ENCODE peak calls at places on chromosomes 1 and 21, in six cellular contexts. H is GM23248, I is PC-9, G is GM23338, Q is SK-N-SH, S is PC-3. U is an unnamed sample. For H3K9me2 and H3K27me3, the result is how much of the 10 kb centered on the place peaks cover.

GRCh38 chr1:59199734-59200376 is 97.0 kb upstream of the FGGY start:
- DNase-seq in H (no peak), I (no peak), G (no peak), Q (no peak), S (no peak), U (no peak)

GRCh38 chr1:31793586-31794285 is 22.1 kb downstream of the SPOCD1 start:
- DNase-seq in H (no peak), I (no peak), G (no peak), Q (no peak), S (no peak), U (no peak)

GRCh38 chr1:206687915-206688442 is 3.3 kb downstream of the MAPKAPK2 start:
- DNase-seq in H (peak), I (no peak), G (peak), Q (no peak), S (no peak), U (no peak)

GRCh38 chr1:226520640-226521355 is 27.8 kb upstream of the STUM start:
- DNase-seq in H (no peak), I (no peak), G (peak), Q (no peak), S (no peak), U (peak)

GRCh38 chr1:226394461-226394860 is 13.4 kb downstream of the PARP1 start:
- DNase-seq in H (no peak), I (no peak), G (no peak), Q (no peak), S (no peak), U (no peak)

GRCh38 chr21:39048574-39048973 is 134.7 kb downstream of the PSMG1 start:
- DNase-seq in H (peak), I (peak), G (no peak), Q (no peak), S (peak), U (peak)

GRCh38 chr1:188386666-188387065 is 1557.9 kb downstream of the PLA2G4A start:
- DNase-seq in H (no peak), I (no peak), G (no peak), Q (peak), S (no peak), U (no peak)

GRCh38 chr1:2466270-2466665 is 9.8 kb upstream of the PLCH2 start:
- DNase-seq in H (no peak), I (no peak), G (no peak), Q (no peak), S (no peak), U (no peak)

GRCh38 chr1:63199666-63200065 is 122.7 kb upstream of the FOXD3 start:
- DNase-seq in H (no peak), I (no peak), G (peak), Q (peak), S (no peak), U (no peak)

GRCh38 chr21:34701726-34702125 is 32.9 kb downstream of the CLIC6 start:
- DNase-seq in H (peak), I (no peak), G (no peak), Q (no peak), S (no peak), U (no peak)

GRCh38 chr21:34613679-34614442 is 1.1 kb downstream of the RCAN1 start:
- DNase-seq in H (peak), I (no peak), G (no peak), Q (peak), S (peak), U (no peak)

GRCh38 chr1:156220226-156220625 is 7.4 kb downstream of the PMF1 start:
- DNase-seq in H (no peak), I (no peak), G (no peak), Q (no peak), S (no peak), U (no peak)

GRCh38 chr1:245113649-245114048 is 41.1 kb upstream of the KIF26B start:
- DNase-seq in H (no peak), I (no peak), G (no peak), Q (no peak), S (no peak), U (no peak)

GRCh38 chr1:245118806-245119205 is 36.0 kb upstream of the KIF26B start:
- DNase-seq in H (no peak), I (no peak), G (no peak), Q (no peak), S (no peak), U (no peak)

GRCh38 chr1:245116131-245116530 is 38.7 kb upstream of the KIF26B start:
- DNase-seq in H (no peak), I (no peak), G (no peak), Q (no peak), S (no peak), U (no peak)

GRCh38 chr1:245118066-245118465 is 36.7 kb upstream of the KIF26B start:
- DNase-seq in H (no peak), I (no peak), G (no peak), Q (no peak), S (no peak), U (no peak)

DNA sequence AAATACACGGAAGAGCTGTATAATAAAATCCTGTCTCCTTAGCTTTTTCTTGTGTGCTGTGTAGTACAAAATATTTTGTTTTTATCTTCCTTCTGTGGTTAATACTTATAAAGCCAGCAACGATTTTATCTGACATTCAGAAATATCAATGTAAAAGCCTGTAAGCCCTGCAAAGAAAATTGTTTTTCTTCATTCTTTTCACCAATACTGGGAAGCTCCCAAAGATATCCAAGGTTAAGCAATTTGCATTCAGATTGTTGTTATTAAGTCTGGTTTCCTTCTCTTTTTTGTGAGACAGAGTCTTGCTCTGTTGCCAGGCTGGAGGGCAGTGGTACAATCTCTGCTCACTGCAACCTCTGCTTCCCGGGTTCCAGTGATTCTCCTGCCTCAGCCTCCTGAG is 38.0 kb upstream of the KIF26B start:
- DNase-seq in H (no peak), I (no peak), G (no peak), Q (no peak), S (no peak), U (no peak)
- H3K9me2 ChIP-seq in H (under half), I (under half), G (under half), Q (under half), S (under half), U (under half)

DNA sequence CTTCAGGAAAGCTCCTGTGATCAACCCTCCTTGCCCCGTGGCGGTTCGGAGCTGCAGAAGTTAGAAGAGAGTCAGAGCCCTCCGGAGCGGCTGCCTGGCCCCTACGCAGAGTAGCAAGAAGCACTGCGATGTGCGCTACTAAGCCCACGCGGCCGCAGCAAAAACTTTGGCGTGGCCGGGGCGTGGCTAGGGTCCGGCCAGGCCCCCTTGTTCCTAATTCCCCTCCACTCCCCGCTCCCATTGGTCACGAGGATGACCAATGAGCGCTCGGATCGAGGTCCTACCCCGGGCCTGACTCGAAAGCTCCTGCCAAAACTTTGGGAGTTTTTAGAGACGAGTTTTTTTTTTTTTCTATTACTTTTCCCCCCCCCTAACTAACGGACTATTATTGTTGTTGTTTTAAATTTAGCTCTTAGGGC is at the start of gene HLX:
- DNase-seq in H (peak), I (peak), G (peak), Q (peak), S (peak), U (no peak)
- H3K27me3 ChIP-seq in H (under half), I (under half), G (half or more), Q (under half), S (under half), U (under half)

DNA sequence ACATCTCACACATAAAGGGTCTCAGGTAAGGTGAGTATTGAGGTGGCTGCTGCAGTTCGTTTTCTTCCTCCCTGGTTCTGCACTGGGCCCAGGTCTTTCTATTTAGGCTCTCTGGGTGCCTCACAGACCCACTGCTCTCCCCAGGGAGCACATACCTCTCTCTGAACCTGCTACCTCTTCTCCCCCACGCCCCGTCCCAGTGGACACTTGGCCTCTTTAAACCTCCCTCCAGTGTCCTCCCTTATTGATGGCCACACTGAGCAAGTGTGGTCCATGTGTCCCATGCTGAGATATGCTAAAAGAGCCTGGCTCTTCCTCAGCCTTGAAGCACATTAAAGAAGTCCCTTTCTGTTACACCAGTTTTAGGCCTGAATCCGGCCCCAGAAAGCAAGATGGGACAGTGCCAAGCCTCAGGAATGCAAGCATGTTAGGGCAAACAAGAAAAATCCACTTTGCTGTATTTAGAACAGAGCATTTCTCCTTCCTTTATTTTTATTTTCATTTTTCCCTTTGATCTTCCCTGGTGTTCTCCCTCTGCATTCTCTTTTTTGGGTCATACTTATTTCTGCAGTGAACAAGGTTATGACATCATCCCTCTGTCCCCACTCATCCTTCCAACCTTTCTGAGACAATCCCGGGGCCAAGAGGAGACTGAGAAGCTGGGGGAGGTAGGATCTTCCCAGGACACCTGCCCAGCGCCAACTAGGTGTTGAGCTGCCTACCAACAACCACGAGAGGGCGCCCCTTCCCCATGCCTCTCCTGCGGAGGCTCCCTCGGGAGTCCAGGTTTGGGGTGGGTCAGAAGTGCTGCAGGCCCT is 5.0 kb upstream of the CHI3L2 start:
- DNase-seq in H (peak), I (peak), G (peak), Q (peak), S (peak), U (peak)
- H2AFZ ChIP-seq in H (no peak), I (no peak), G (peak), Q (peak), S (peak), U (peak)

GRCh38 chr1:11383553-11384169 is 95.3 kb upstream of the DISP3 start:
- DNase-seq in H (no peak), I (no peak), G (no peak), Q (no peak), S (no peak), U (no peak)

GRCh38 chr1:11380500-11380899 is 98.5 kb upstream of the DISP3 start:
- DNase-seq in H (no peak), I (no peak), G (no peak), Q (no peak), S (no peak), U (no peak)

GRCh38 chr1:11388617-11389016 is 90.3 kb upstream of the DISP3 start:
- DNase-seq in H (no peak), I (no peak), G (peak), Q (no peak), S (no peak), U (no peak)

GRCh38 chr1:11387829-11388228 is 91.1 kb upstream of the DISP3 start:
- DNase-seq in H (no peak), I (no peak), G (no peak), Q (no peak), S (no peak), U (no peak)

DNA sequence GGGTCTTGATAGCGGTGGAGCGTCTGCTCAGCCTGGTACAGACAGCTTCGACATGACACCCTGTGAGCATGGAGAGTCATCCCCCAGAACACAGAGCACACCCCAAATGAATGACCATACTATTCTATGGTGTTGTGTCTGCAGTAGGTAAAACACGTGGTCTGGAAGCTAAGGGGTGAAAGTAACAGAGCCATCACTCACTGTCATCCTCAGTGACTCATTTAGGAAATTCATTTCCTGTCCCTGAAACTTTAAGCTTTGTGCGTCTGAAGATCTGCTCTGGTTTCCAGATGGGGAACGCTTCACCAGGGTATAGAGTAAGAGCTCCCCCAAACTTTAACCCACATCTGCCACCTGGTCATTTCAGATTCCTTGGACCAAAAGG is 94.8 kb upstream of the DISP3 start:
- DNase-seq in H (no peak), I (no peak), G (no peak), Q (no peak), S (peak), U (no peak)
- H3K9me2 ChIP-seq in H (under half), I (under half), G (under half), Q (under half), S (under half), U (under half)

U was measured in Karpas-422.